ENCODE peak calls at places on chromosomes 5 and 9, in four cellular contexts. One of them, this sample, is unnamed.
A peak's percentile ranks its signal among the peaks of the same experiment; 100 is the strongest.

GRCh38 chr9:13569706-13570423 is 290.4 kb upstream of the MPDZ start:
- DNase-seq in kidney: no peak
- DNase-seq in hippocampal formation: peak; percentile 24
- DNase-seq in stimulated activated CD8-positive, alpha-beta memory T cell treated with anti-CD3 and anti-CD28 coated beads, Interleukin-12 subunit alpha, Interleukin-12 subunit beta, amount 100 ng/mL, for 1 hour: no peak
- DNase-seq in this sample: no peak

GRCh38 chr5:171549259-171549658 is 129.8 kb downstream of the FGF18 start:
- DNase-seq in kidney: no peak
- DNase-seq in hippocampal formation: no peak
- DNase-seq in stimulated activated CD8-positive, alpha-beta memory T cell treated with anti-CD3 and anti-CD28 coated beads, Interleukin-12 subunit alpha, Interleukin-12 subunit beta, amount 100 ng/mL, for 1 hour: no peak
- DNase-seq in this sample: no peak

GRCh38 chr9:133945977-133946753 is 46.0 kb downstream of the VAV2 start:
- DNase-seq in hippocampal formation: no peak
- DNase-seq in stimulated activated CD8-positive, alpha-beta memory T cell treated with anti-CD3 and anti-CD28 coated beads, Interleukin-12 subunit alpha, Interleukin-12 subunit beta, amount 100 ng/mL, for 1 hour: no peak
- DNase-seq in kidney: peak; percentile 67
- DNase-seq in this sample: peak; percentile 58

GRCh38 chr5:80406980-80407734 is 707 bp upstream of the ZFYVE16 start:
- DNase-seq in stimulated activated CD8-positive, alpha-beta memory T cell treated with anti-CD3 and anti-CD28 coated beads, Interleukin-12 subunit alpha, Interleukin-12 subunit beta, amount 100 ng/mL, for 1 hour: no peak
- DNase-seq in kidney: no peak
- DNase-seq in hippocampal formation: peak; percentile 93
- DNase-seq in this sample: peak; percentile 71

GRCh38 chr5:141973871-141974595 is 5.1 kb downstream of the RNF14 start:
- DNase-seq in hippocampal formation: no peak
- DNase-seq in stimulated activated CD8-positive, alpha-beta memory T cell treated with anti-CD3 and anti-CD28 coated beads, Interleukin-12 subunit alpha, Interleukin-12 subunit beta, amount 100 ng/mL, for 1 hour: no peak
- DNase-seq in kidney: no peak
- DNase-seq in this sample: no peak

GRCh38 chr5:171927345-171927941 is 79.0 kb downstream of the FBXW11 start:
- DNase-seq in hippocampal formation: no peak
- DNase-seq in stimulated activated CD8-positive, alpha-beta memory T cell treated with anti-CD3 and anti-CD28 coated beads, Interleukin-12 subunit alpha, Interleukin-12 subunit beta, amount 100 ng/mL, for 1 hour: no peak
- DNase-seq in kidney: no peak
- DNase-seq in this sample: no peak

GRCh38 chr9:22050924-22051323 is 41.8 kb upstream of the CDKN2B start:
- DNase-seq in kidney: no peak
- DNase-seq in hippocampal formation: no peak
- DNase-seq in stimulated activated CD8-positive, alpha-beta memory T cell treated with anti-CD3 and anti-CD28 coated beads, Interleukin-12 subunit alpha, Interleukin-12 subunit beta, amount 100 ng/mL, for 1 hour: no peak
- DNase-seq in this sample: no peak

GRCh38 chr9:123390337-123391135 is 34.5 kb downstream of the CRB2 start:
- DNase-seq in stimulated activated CD8-positive, alpha-beta memory T cell treated with anti-CD3 and anti-CD28 coated beads, Interleukin-12 subunit alpha, Interleukin-12 subunit beta, amount 100 ng/mL, for 1 hour: no peak
- DNase-seq in kidney: no peak
- DNase-seq in hippocampal formation: no peak
- DNase-seq in this sample: no peak

GRCh38 chr5:117692606-117693005 is 1118.0 kb upstream of the SEMA6A start:
- DNase-seq in kidney: no peak
- DNase-seq in hippocampal formation: no peak
- DNase-seq in stimulated activated CD8-positive, alpha-beta memory T cell treated with anti-CD3 and anti-CD28 coated beads, Interleukin-12 subunit alpha, Interleukin-12 subunit beta, amount 100 ng/mL, for 1 hour: no peak
- DNase-seq in this sample: no peak

GRCh38 chr9:83959061-83959460 is 21.0 kb downstream of the HNRNPK start:
- DNase-seq in stimulated activated CD8-positive, alpha-beta memory T cell treated with anti-CD3 and anti-CD28 coated beads, Interleukin-12 subunit alpha, Interleukin-12 subunit beta, amount 100 ng/mL, for 1 hour: no peak
- DNase-seq in hippocampal formation: no peak
- DNase-seq in kidney: no peak
- DNase-seq in this sample: no peak

GRCh38 chr9:132143359-132143758 is 18.5 kb upstream of the NTNG2 start:
- DNase-seq in stimulated activated CD8-positive, alpha-beta memory T cell treated with anti-CD3 and anti-CD28 coated beads, Interleukin-12 subunit alpha, Interleukin-12 subunit beta, amount 100 ng/mL, for 1 hour: no peak
- DNase-seq in kidney: no peak
- DNase-seq in hippocampal formation: no peak
- DNase-seq in this sample: no peak

GRCh38 chr9:75539558-75539957 is 350.9 kb upstream of the PCSK5 start:
- DNase-seq in stimulated activated CD8-positive, alpha-beta memory T cell treated with anti-CD3 and anti-CD28 coated beads, Interleukin-12 subunit alpha, Interleukin-12 subunit beta, amount 100 ng/mL, for 1 hour: no peak
- DNase-seq in kidney: no peak
- DNase-seq in hippocampal formation: no peak
- DNase-seq in this sample: no peak

GRCh38 chr9:116377179-116377790 is 223.7 kb downstream of the PAPPA start:
- DNase-seq in kidney: no peak
- DNase-seq in stimulated activated CD8-positive, alpha-beta memory T cell treated with anti-CD3 and anti-CD28 coated beads, Interleukin-12 subunit alpha, Interleukin-12 subunit beta, amount 100 ng/mL, for 1 hour: no peak
- DNase-seq in hippocampal formation: no peak
- DNase-seq in this sample: no peak

This sample was measured in upper lobe of right lung.